ENCODE peak calls at places on chromosomes 12 and 14, in ten cellular contexts. One of them, this sample, is unnamed.

GRCh38 chr12:45050751-45051489 is at the start of gene DBX2:
- DNase-seq in CD4-positive, alpha-beta T cell: no peak
- DNase-seq in T-helper 1 cell: no peak
- DNase-seq in stimulated activated CD8-positive, alpha-beta memory T cell treated with anti-CD3 and anti-CD28 coated beads, Interleukin-7, amount 100 ng/mL, for 24 hours: no peak
- DNase-seq in HTR-8/SVneo: no peak
- DNase-seq in tibial artery: no peak
- DNase-seq in RWPE1: no peak
- DNase-seq in NCI-H1105 treated with DMSO at 0.1 percent for 48 hours: peak; percentile 55
- DNase-seq in lower leg skin: no peak
- DNase-seq in pons: peak; percentile 38
- DNase-seq in this sample: no peak

GRCh38 chr14:73236157-73236556 is 1.1 kb upstream of the PAPLN start:
- DNase-seq in T-helper 1 cell: no peak
- DNase-seq in lower leg skin: no peak
- DNase-seq in pons: no peak
- DNase-seq in stimulated activated CD8-positive, alpha-beta memory T cell treated with anti-CD3 and anti-CD28 coated beads, Interleukin-7, amount 100 ng/mL, for 24 hours: no peak
- DNase-seq in HTR-8/SVneo: no peak
- DNase-seq in RWPE1: no peak
- DNase-seq in CD4-positive, alpha-beta T cell: no peak
- DNase-seq in NCI-H1105 treated with DMSO at 0.1 percent for 48 hours: no peak
- DNase-seq in tibial artery: peak; percentile 18
- DNase-seq in this sample: no peak

GRCh38 chr14:23950411-23951135 is 3.0 kb upstream of the DHRS4 start:
- DNase-seq in CD4-positive, alpha-beta T cell: no peak
- DNase-seq in stimulated activated CD8-positive, alpha-beta memory T cell treated with anti-CD3 and anti-CD28 coated beads, Interleukin-7, amount 100 ng/mL, for 24 hours: no peak
- DNase-seq in HTR-8/SVneo: no peak
- DNase-seq in lower leg skin: no peak
- DNase-seq in T-helper 1 cell: no peak
- DNase-seq in tibial artery: no peak
- DNase-seq in RWPE1: no peak
- DNase-seq in NCI-H1105 treated with DMSO at 0.1 percent for 48 hours: no peak
- DNase-seq in pons: no peak
- DNase-seq in this sample: no peak

GRCh38 chr12:113473400-113473799 is 1.7 kb upstream of the LHX5 start:
- DNase-seq in RWPE1: no peak
- DNase-seq in HTR-8/SVneo: no peak
- DNase-seq in tibial artery: no peak
- DNase-seq in pons: no peak
- DNase-seq in NCI-H1105 treated with DMSO at 0.1 percent for 48 hours: no peak
- DNase-seq in lower leg skin: no peak
- DNase-seq in stimulated activated CD8-positive, alpha-beta memory T cell treated with anti-CD3 and anti-CD28 coated beads, Interleukin-7, amount 100 ng/mL, for 24 hours: no peak
- DNase-seq in CD4-positive, alpha-beta T cell: no peak
- DNase-seq in T-helper 1 cell: no peak
- DNase-seq in this sample: no peak

GRCh38 chr12:116484807-116485206 is 74.4 kb upstream of the MAP1LC3B2 start:
- DNase-seq in tibial artery: no peak
- DNase-seq in pons: no peak
- DNase-seq in lower leg skin: no peak
- DNase-seq in stimulated activated CD8-positive, alpha-beta memory T cell treated with anti-CD3 and anti-CD28 coated beads, Interleukin-7, amount 100 ng/mL, for 24 hours: no peak
- DNase-seq in HTR-8/SVneo: no peak
- DNase-seq in NCI-H1105 treated with DMSO at 0.1 percent for 48 hours: no peak
- DNase-seq in RWPE1: no peak
- DNase-seq in T-helper 1 cell: no peak
- DNase-seq in CD4-positive, alpha-beta T cell: no peak
- DNase-seq in this sample: no peak

GRCh38 chr14:92800525-92800924 is 6.4 kb downstream of the GOLGA5 start:
- DNase-seq in CD4-positive, alpha-beta T cell: no peak
- DNase-seq in NCI-H1105 treated with DMSO at 0.1 percent for 48 hours: no peak
- DNase-seq in HTR-8/SVneo: no peak
- DNase-seq in stimulated activated CD8-positive, alpha-beta memory T cell treated with anti-CD3 and anti-CD28 coated beads, Interleukin-7, amount 100 ng/mL, for 24 hours: no peak
- DNase-seq in pons: no peak
- DNase-seq in RWPE1: no peak
- DNase-seq in lower leg skin: no peak
- DNase-seq in tibial artery: no peak
- DNase-seq in T-helper 1 cell: no peak
- DNase-seq in this sample: no peak

GRCh38 chr12:752673-753400 is 458 bp downstream of the WNK1 start:
- DNase-seq in pons: no peak
- DNase-seq in NCI-H1105 treated with DMSO at 0.1 percent for 48 hours: peak; percentile 40
- DNase-seq in T-helper 1 cell: peak; percentile 18
- DNase-seq in CD4-positive, alpha-beta T cell: peak; percentile 47
- DNase-seq in stimulated activated CD8-positive, alpha-beta memory T cell treated with anti-CD3 and anti-CD28 coated beads, Interleukin-7, amount 100 ng/mL, for 24 hours: no peak
- DNase-seq in HTR-8/SVneo: no peak
- DNase-seq in RWPE1: no peak
- DNase-seq in lower leg skin: peak; percentile 36
- DNase-seq in tibial artery: peak; percentile 59
- DNase-seq in this sample: no peak

GRCh38 chr12:82300611-82301010 is 57.6 kb downstream of the CCDC59 start:
- DNase-seq in T-helper 1 cell: no peak
- DNase-seq in HTR-8/SVneo: no peak
- DNase-seq in pons: peak; percentile 17
- DNase-seq in RWPE1: no peak
- DNase-seq in lower leg skin: no peak
- DNase-seq in NCI-H1105 treated with DMSO at 0.1 percent for 48 hours: no peak
- DNase-seq in tibial artery: no peak
- DNase-seq in stimulated activated CD8-positive, alpha-beta memory T cell treated with anti-CD3 and anti-CD28 coated beads, Interleukin-7, amount 100 ng/mL, for 24 hours: no peak
- DNase-seq in CD4-positive, alpha-beta T cell: no peak
- DNase-seq in this sample: no peak

GRCh38 chr12:1858456-1858855 is 38.1 kb downstream of the LRTM2 start:
- DNase-seq in T-helper 1 cell: no peak
- DNase-seq in HTR-8/SVneo: no peak
- DNase-seq in RWPE1: no peak
- DNase-seq in pons: no peak
- DNase-seq in stimulated activated CD8-positive, alpha-beta memory T cell treated with anti-CD3 and anti-CD28 coated beads, Interleukin-7, amount 100 ng/mL, for 24 hours: no peak
- DNase-seq in tibial artery: no peak
- DNase-seq in lower leg skin: no peak
- DNase-seq in NCI-H1105 treated with DMSO at 0.1 percent for 48 hours: no peak
- DNase-seq in CD4-positive, alpha-beta T cell: no peak
- DNase-seq in this sample: no peak

GRCh38 chr12:46524778-46525177 is 152.2 kb upstream of the SLC38A2 start:
- DNase-seq in stimulated activated CD8-positive, alpha-beta memory T cell treated with anti-CD3 and anti-CD28 coated beads, Interleukin-7, amount 100 ng/mL, for 24 hours: no peak
- DNase-seq in NCI-H1105 treated with DMSO at 0.1 percent for 48 hours: no peak
- DNase-seq in T-helper 1 cell: no peak
- DNase-seq in pons: peak; percentile 26
- DNase-seq in RWPE1: no peak
- DNase-seq in CD4-positive, alpha-beta T cell: no peak
- DNase-seq in tibial artery: peak; percentile 65
- DNase-seq in HTR-8/SVneo: no peak
- DNase-seq in lower leg skin: peak; percentile 92
- DNase-seq in this sample: no peak

GRCh38 chr14:24734917-24735500 is 101.0 kb upstream of the GZMB start:
- DNase-seq in HTR-8/SVneo: peak; percentile 17
- DNase-seq in NCI-H1105 treated with DMSO at 0.1 percent for 48 hours: peak; percentile 87
- DNase-seq in lower leg skin: peak; percentile 69
- DNase-seq in T-helper 1 cell: peak; percentile 3
- DNase-seq in tibial artery: peak; percentile 37
- DNase-seq in RWPE1: no peak
- DNase-seq in pons: peak; percentile 93
- DNase-seq in stimulated activated CD8-positive, alpha-beta memory T cell treated with anti-CD3 and anti-CD28 coated beads, Interleukin-7, amount 100 ng/mL, for 24 hours: no peak
- DNase-seq in CD4-positive, alpha-beta T cell: no peak
- DNase-seq in this sample: no peak

GRCh38 chr12:123761841-123762714 is at the start of gene DNAH10:
- DNase-seq in CD4-positive, alpha-beta T cell: peak; percentile 40
- DNase-seq in stimulated activated CD8-positive, alpha-beta memory T cell treated with anti-CD3 and anti-CD28 coated beads, Interleukin-7, amount 100 ng/mL, for 24 hours: no peak
- DNase-seq in NCI-H1105 treated with DMSO at 0.1 percent for 48 hours: peak; percentile 76
- DNase-seq in pons: no peak
- DNase-seq in HTR-8/SVneo: no peak
- DNase-seq in RWPE1: peak; percentile 19
- DNase-seq in lower leg skin: no peak
- DNase-seq in T-helper 1 cell: peak; percentile 1
- DNase-seq in tibial artery: no peak
- DNase-seq in this sample: peak; percentile 61

This sample was measured in activated B cell treated with CpG ODN at 0.5 μM for 24 hours.